ENCODE peak calls at places on chromosomes 16 and 17, in six cellular contexts. One of them, this sample, is unnamed.

GRCh38 chr17:79812206-79812968 is 15.5 kb upstream of the CBX8 start:
- DNase-seq in transverse colon: no peak
- DNase-seq in stomach: no peak
- DNase-seq in esophagus muscularis mucosa: no peak
- DNase-seq in HL-60: no peak
- DNase-seq in HCT116: no peak
- DNase-seq in this sample: no peak

GRCh38 chr16:54059319-54059718 is 227.3 kb downstream of the IRX3 start:
- DNase-seq in transverse colon: no peak
- DNase-seq in HL-60: no peak
- DNase-seq in esophagus muscularis mucosa: no peak
- DNase-seq in HCT116: no peak
- DNase-seq in stomach: no peak
- DNase-seq in this sample: no peak

GRCh38 chr16:30490210-30490609 is 17.7 kb downstream of the ITGAL start:
- DNase-seq in stomach: no peak
- DNase-seq in HCT116: no peak
- DNase-seq in HL-60: no peak
- DNase-seq in esophagus muscularis mucosa: no peak
- DNase-seq in transverse colon: no peak
- DNase-seq in this sample: no peak

GRCh38 chr17:231966-232807 is 50.7 kb upstream of the DOC2B start:
- DNase-seq in transverse colon: peak
- DNase-seq in HCT116: no peak
- DNase-seq in HL-60: no peak
- DNase-seq in stomach: no peak
- DNase-seq in esophagus muscularis mucosa: no peak
- DNase-seq in this sample: peak

GRCh38 chr17:7676533-7676932 is 10.8 kb downstream of the TP53 start:
- DNase-seq in transverse colon: no peak
- DNase-seq in stomach: no peak
- DNase-seq in esophagus muscularis mucosa: no peak
- DNase-seq in HL-60: no peak
- DNase-seq in HCT116: no peak
- DNase-seq in this sample: no peak

GRCh38 chr16:53083123-53083522 is 28.3 kb downstream of the CHD9 start:
- DNase-seq in esophagus muscularis mucosa: no peak
- DNase-seq in HCT116: no peak
- DNase-seq in HL-60: no peak
- DNase-seq in transverse colon: no peak
- DNase-seq in stomach: no peak
- DNase-seq in this sample: no peak

GRCh38 chr16:13138528-13138927 is 237.1 kb downstream of the SHISA9 start:
- DNase-seq in HCT116: no peak
- DNase-seq in stomach: no peak
- DNase-seq in transverse colon: no peak
- DNase-seq in esophagus muscularis mucosa: no peak
- DNase-seq in HL-60: no peak
- DNase-seq in this sample: no peak

GRCh38 chr16:51752596-51752995 is 601.5 kb upstream of the SALL1 start:
- DNase-seq in HL-60: no peak
- DNase-seq in esophagus muscularis mucosa: no peak
- DNase-seq in HCT116: no peak
- DNase-seq in stomach: no peak
- DNase-seq in transverse colon: no peak
- DNase-seq in this sample: no peak

GRCh38 chr16:82156761-82157654 is 13.0 kb downstream of the MPHOSPH6 start:
- DNase-seq in esophagus muscularis mucosa: no peak
- DNase-seq in stomach: no peak
- DNase-seq in HL-60: no peak
- DNase-seq in transverse colon: no peak
- DNase-seq in HCT116: no peak
- DNase-seq in this sample: no peak

GRCh38 chr17:8225813-8226535 is 15.6 kb upstream of the AURKB start:
- DNase-seq in transverse colon: peak
- DNase-seq in HCT116: peak
- DNase-seq in stomach: peak
- DNase-seq in esophagus muscularis mucosa: no peak
- DNase-seq in HL-60: peak
- DNase-seq in this sample: no peak

GRCh38 chr17:68732301-68732749 is 131.2 kb upstream of the FAM20A start:
- DNase-seq in HCT116: no peak
- DNase-seq in stomach: no peak
- DNase-seq in esophagus muscularis mucosa: no peak
- DNase-seq in transverse colon: no peak
- DNase-seq in HL-60: no peak
- DNase-seq in this sample: no peak

GRCh38 chr16:69187891-69188451 is 1.0 kb downstream of the SNTB2 start:
- DNase-seq in HCT116: no peak
- DNase-seq in transverse colon: peak
- DNase-seq in esophagus muscularis mucosa: no peak
- DNase-seq in HL-60: peak
- DNase-seq in stomach: peak
- DNase-seq in this sample: peak

GRCh38 chr17:19411641-19412040 is 609 bp downstream of the RNF112 start:
- DNase-seq in transverse colon: no peak
- DNase-seq in HL-60: no peak
- DNase-seq in stomach: no peak
- DNase-seq in HCT116: no peak
- DNase-seq in esophagus muscularis mucosa: no peak
- DNase-seq in this sample: no peak

GRCh38 chr16:69741951-69742904 is 12.5 kb downstream of the NOB1 start:
- DNase-seq in transverse colon: peak
- DNase-seq in stomach: peak
- DNase-seq in esophagus muscularis mucosa: no peak
- DNase-seq in HL-60: no peak
- DNase-seq in HCT116: no peak
- DNase-seq in this sample: peak

GRCh38 chr17:39603304-39604016 is 4.3 kb downstream of the NEUROD2 start:
- DNase-seq in HCT116: no peak
- DNase-seq in stomach: no peak
- DNase-seq in esophagus muscularis mucosa: no peak
- DNase-seq in HL-60: no peak
- DNase-seq in transverse colon: no peak
- DNase-seq in this sample: no peak

GRCh38 chr16:30659507-30660423 is 1.5 kb downstream of the FBRS start:
- DNase-seq in HCT116: no peak
- DNase-seq in esophagus muscularis mucosa: no peak
- DNase-seq in transverse colon: peak
- DNase-seq in stomach: no peak
- DNase-seq in HL-60: peak
- DNase-seq in this sample: peak

GRCh38 chr17:55038291-55038690 is 69.7 kb downstream of the STXBP4 start:
- DNase-seq in HCT116: no peak
- DNase-seq in HL-60: no peak
- DNase-seq in transverse colon: no peak
- DNase-seq in stomach: no peak
- DNase-seq in esophagus muscularis mucosa: no peak
- DNase-seq in this sample: no peak

GRCh38 chr17:57485566-57485865 is 229.2 kb downstream of the MSI2 start:
- DNase-seq in HL-60: no peak
- DNase-seq in esophagus muscularis mucosa: no peak
- DNase-seq in stomach: no peak
- DNase-seq in transverse colon: no peak
- DNase-seq in HCT116: no peak
- DNase-seq in this sample: no peak

GRCh38 chr17:73621685-73622084 is 22.6 kb downstream of the SDK2 start:
- DNase-seq in HCT116: no peak
- DNase-seq in esophagus muscularis mucosa: no peak
- DNase-seq in transverse colon: no peak
- DNase-seq in stomach: no peak
- DNase-seq in HL-60: no peak
- DNase-seq in this sample: no peak

GRCh38 chr17:51700011-51700760 is 439.8 kb downstream of the UTP18 start:
- DNase-seq in HL-60: no peak
- DNase-seq in transverse colon: no peak
- DNase-seq in esophagus muscularis mucosa: no peak
- DNase-seq in HCT116: no peak
- DNase-seq in stomach: no peak
- DNase-seq in this sample: no peak

GRCh38 chr16:79009911-79010310 is 590.6 kb downstream of the MAF start:
- DNase-seq in stomach: no peak
- DNase-seq in HCT116: no peak
- DNase-seq in esophagus muscularis mucosa: no peak
- DNase-seq in HL-60: no peak
- DNase-seq in transverse colon: no peak
- DNase-seq in this sample: no peak

GRCh38 chr17:73814070-73814469 is 169.8 kb upstream of the SDK2 start:
- DNase-seq in HL-60: no peak
- DNase-seq in transverse colon: no peak
- DNase-seq in HCT116: no peak
- DNase-seq in esophagus muscularis mucosa: no peak
- DNase-seq in stomach: no peak
- DNase-seq in this sample: no peak

GRCh38 chr17:19306160-19307111 is 56.1 kb downstream of the B9D1 start:
- DNase-seq in transverse colon: peak
- DNase-seq in HL-60: peak
- DNase-seq in stomach: peak
- DNase-seq in HCT116: no peak
- DNase-seq in esophagus muscularis mucosa: no peak
- DNase-seq in this sample: peak

GRCh38 chr16:4954714-4955113 is 3.4 kb upstream of the SEC14L5 start:
- DNase-seq in HCT116: no peak
- DNase-seq in esophagus muscularis mucosa: no peak
- DNase-seq in stomach: no peak
- DNase-seq in HL-60: no peak
- DNase-seq in transverse colon: no peak
- DNase-seq in this sample: no peak

GRCh38 chr16:4960579-4960978 is 2.4 kb downstream of the SEC14L5 start:
- DNase-seq in HL-60: no peak
- DNase-seq in transverse colon: no peak
- DNase-seq in HCT116: no peak
- DNase-seq in stomach: no peak
- DNase-seq in esophagus muscularis mucosa: no peak
- DNase-seq in this sample: no peak

GRCh38 chr16:4957420-4957719 is 760 bp upstream of the SEC14L5 start:
- DNase-seq in stomach: peak
- DNase-seq in HL-60: no peak
- DNase-seq in HCT116: no peak
- DNase-seq in transverse colon: no peak
- DNase-seq in esophagus muscularis mucosa: no peak
- DNase-seq in this sample: no peak

GRCh38 chr16:4958510-4959111 is 481 bp downstream of the SEC14L5 start:
- DNase-seq in stomach: no peak
- DNase-seq in transverse colon: no peak
- DNase-seq in esophagus muscularis mucosa: no peak
- DNase-seq in HCT116: no peak
- DNase-seq in HL-60: no peak
- DNase-seq in this sample: no peak

GRCh38 chr16:4957720-4958509 is at the start of gene SEC14L5:
- DNase-seq in esophagus muscularis mucosa: peak
- DNase-seq in HL-60: peak
- DNase-seq in transverse colon: peak
- DNase-seq in HCT116: peak
- DNase-seq in stomach: peak
- DNase-seq in this sample: peak
- TF ChIP-seq POLR2AphosphoS5 in esophagus muscularis mucosa: peak
- TF ChIP-seq POLR2AphosphoS5 in HL-60: no peak
- TF ChIP-seq POLR2AphosphoS5 in transverse colon: peak
- TF ChIP-seq POLR2AphosphoS5 in HCT116: peak
- TF ChIP-seq POLR2AphosphoS5 in stomach: no peak
- TF ChIP-seq POLR2AphosphoS5 in this sample: no peak

GRCh38 chr17:75051941-75052340 is 4.9 kb downstream of the KCTD2 start:
- DNase-seq in stomach: no peak
- DNase-seq in transverse colon: no peak
- DNase-seq in esophagus muscularis mucosa: no peak
- DNase-seq in HL-60: no peak
- DNase-seq in HCT116: no peak
- DNase-seq in this sample: no peak

GRCh38 chr17:75049057-75049456 is 2.0 kb downstream of the KCTD2 start:
- DNase-seq in HL-60: no peak
- DNase-seq in transverse colon: no peak
- DNase-seq in HCT116: no peak
- DNase-seq in stomach: no peak
- DNase-seq in esophagus muscularis mucosa: no peak
- DNase-seq in this sample: no peak

GRCh38 chr17:75047398-75048098 is 523 bp downstream of the KCTD2 start:
- DNase-seq in esophagus muscularis mucosa: no peak
- DNase-seq in transverse colon: peak
- DNase-seq in stomach: no peak
- DNase-seq in HL-60: no peak
- DNase-seq in HCT116: no peak
- DNase-seq in this sample: peak

GRCh38 chr17:75046583-75047289 is at the start of the genes ATP5PD and KCTD2:
- DNase-seq in stomach: peak
- DNase-seq in HL-60: peak
- DNase-seq in esophagus muscularis mucosa: peak
- DNase-seq in HCT116: peak
- DNase-seq in transverse colon: peak
- DNase-seq in this sample: peak

GRCh38 chr17:75048396-75048933 is 1.4 kb downstream of the KCTD2 start:
- DNase-seq in transverse colon: no peak
- DNase-seq in stomach: peak
- DNase-seq in HCT116: no peak
- DNase-seq in esophagus muscularis mucosa: no peak
- DNase-seq in HL-60: no peak
- DNase-seq in this sample: no peak
- TF ChIP-seq POLR2AphosphoS5 in transverse colon: no peak
- TF ChIP-seq POLR2AphosphoS5 in stomach: no peak
- TF ChIP-seq POLR2AphosphoS5 in HCT116: no peak
- TF ChIP-seq POLR2AphosphoS5 in esophagus muscularis mucosa: no peak
- TF ChIP-seq POLR2AphosphoS5 in HL-60: no peak
- TF ChIP-seq POLR2AphosphoS5 in this sample: no peak

GRCh38 chr17:31571124-31571892 is 179.8 kb downstream of the RAB11FIP4 start:
- DNase-seq in HCT116: no peak
- DNase-seq in HL-60: no peak
- DNase-seq in transverse colon: peak
- DNase-seq in esophagus muscularis mucosa: peak
- DNase-seq in stomach: peak
- DNase-seq in this sample: peak
- TF ChIP-seq POLR2AphosphoS5 in HCT116: no peak
- TF ChIP-seq POLR2AphosphoS5 in HL-60: no peak
- TF ChIP-seq POLR2AphosphoS5 in transverse colon: peak
- TF ChIP-seq POLR2AphosphoS5 in esophagus muscularis mucosa: peak
- TF ChIP-seq POLR2AphosphoS5 in stomach: peak
- TF ChIP-seq POLR2AphosphoS5 in this sample: peak

GRCh38 chr16:31700530-31701388 is 172.8 kb upstream of the ZNF267 start:
- DNase-seq in HL-60: peak
- DNase-seq in transverse colon: peak
- DNase-seq in stomach: peak
- DNase-seq in esophagus muscularis mucosa: peak
- DNase-seq in HCT116: no peak
- DNase-seq in this sample: peak
- TF ChIP-seq POLR2AphosphoS5 in HL-60: no peak
- TF ChIP-seq POLR2AphosphoS5 in transverse colon: peak
- TF ChIP-seq POLR2AphosphoS5 in stomach: no peak
- TF ChIP-seq POLR2AphosphoS5 in esophagus muscularis mucosa: no peak
- TF ChIP-seq POLR2AphosphoS5 in HCT116: peak
- TF ChIP-seq POLR2AphosphoS5 in this sample: no peak

GRCh38 chr16:17129971-17130370 is 340.8 kb downstream of the XYLT1 start:
- DNase-seq in HCT116: no peak
- DNase-seq in esophagus muscularis mucosa: no peak
- DNase-seq in HL-60: no peak
- DNase-seq in transverse colon: no peak
- DNase-seq in stomach: no peak
- DNase-seq in this sample: no peak
- TF ChIP-seq POLR2AphosphoS5 in HCT116: no peak
- TF ChIP-seq POLR2AphosphoS5 in esophagus muscularis mucosa: no peak
- TF ChIP-seq POLR2AphosphoS5 in HL-60: no peak
- TF ChIP-seq POLR2AphosphoS5 in transverse colon: no peak
- TF ChIP-seq POLR2AphosphoS5 in stomach: no peak
- TF ChIP-seq POLR2AphosphoS5 in this sample: no peak

This sample was measured in sigmoid colon.